ENCODE peak calls at places on chromosomes 4 and X, in seven cellular contexts. A is fibroblast of pulmonary artery, G is NCI-H1417, J is fibroblast of lung, H is coronary artery, X is cerebellum, V is EH. L is an unnamed sample.

GRCh38 chr4:10080874-10081606 is 35.6 kb downstream of the WDR1 start:
- DNase-seq in A (no peak), X (no peak), J (no peak), G (no peak), V (no peak), H (no peak), L (no peak)

GRCh38 chr4:37976991-37977470 is 16.8 kb downstream of the PTTG2 start:
- DNase-seq in A (peak; percentile 72), G (peak; percentile 67), V (peak; percentile 77), X (peak; percentile 44), J (peak; percentile 71), H (peak; percentile 87), L (peak; percentile 30)

GRCh38 chr4:182533948-182534347 is 290.7 kb downstream of the TENM3 start:
- DNase-seq in J (peak; percentile 38), H (no peak), X (no peak), G (peak; percentile 49), A (peak; percentile 46), V (peak; percentile 50), L (no peak)

GRCh38 chr4:78585633-78586032 is 34.1 kb downstream of the ANXA3 start:
- DNase-seq in G (no peak), X (no peak), V (peak; percentile 43), H (no peak), J (no peak), A (no peak), L (no peak)

GRCh38 chr4:26864904-26865303 is 4.3 kb downstream of the STIM2 start:
- DNase-seq in G (no peak), J (no peak), V (no peak), A (no peak), H (no peak), X (no peak), L (no peak)

GRCh38 chr4:123043793-123044425 is 121.5 kb upstream of the NUDT6 start:
- DNase-seq in H (no peak), V (no peak), G (no peak), J (no peak), X (no peak), A (no peak), L (no peak)

GRCh38 chr4:131192318-131192717 is 1956.8 kb upstream of the PCDH10 start:
- DNase-seq in H (no peak), V (no peak), A (no peak), X (no peak), G (no peak), J (no peak), L (no peak)

GRCh38 chr4:156672924-156673323 is 298.7 kb downstream of the PDGFC start:
- DNase-seq in V (peak; percentile 79), J (no peak), X (no peak), H (no peak), A (no peak), G (no peak), L (peak; percentile 32)

GRCh38 chrX:5979338-5979737 is 249.3 kb downstream of the NLGN4X start:
- DNase-seq in A (no peak), H (no peak), J (no peak), V (no peak), X (no peak), G (no peak), L (no peak)

GRCh38 chr4:99458911-99459447 is 23.8 kb upstream of the ADH7 start:
- DNase-seq in J (no peak), X (no peak), G (peak; percentile 6), V (peak; percentile 36), H (no peak), A (peak; percentile 12), L (no peak)

L was measured in NCI-H2227 treated with DMSO at 0.1 percent for 48 hours.